ENCODE peak calls at places on chromosomes 7 and 10, in six cellular contexts. A is GM12878, E is A549, W is upper lobe of left lung, O is K562, C is HepG2. R is an unnamed sample.

GRCh38 chr10:51422311-51423120 is 276.9 kb downstream of the CSTF2T start:
- ATAC-seq in E (peak), O (no peak), A (peak), W (peak), C (peak), R (peak)

GRCh38 chr7:19772323-19772722 is 1.1 kb downstream of the TMEM196 start:
- ATAC-seq in W (peak), E (peak), O (no peak), C (no peak), A (no peak), R (no peak)

GRCh38 chr10:2925631-2926030 is 141.7 kb upstream of the PFKP start:
- ATAC-seq in E (no peak), W (peak), O (no peak), C (no peak), A (no peak), R (peak)

GRCh38 chr10:124075116-124075955 is 18.1 kb downstream of the CHST15 start:
- ATAC-seq in W (no peak), C (no peak), A (no peak), E (no peak), O (no peak), R (no peak)

GRCh38 chr7:75072978-75073282 is 672 bp downstream of the RCC1L start:
- ATAC-seq in O (peak), W (peak), A (no peak), E (peak), C (peak), R (no peak)

GRCh38 chr10:75186310-75186709 is 24.3 kb upstream of the VDAC2 start:
- ATAC-seq in E (no peak), W (no peak), A (no peak), C (no peak), O (no peak), R (no peak)

GRCh38 chr10:27225642-27226257 is 14.8 kb downstream of the ACBD5 start:
- ATAC-seq in C (no peak), E (no peak), O (no peak), W (no peak), A (peak), R (no peak)

GRCh38 chr7:87218941-87219544 is 489 bp downstream of the TMEM243 start:
- ATAC-seq in E (peak), A (peak), O (peak), W (peak), C (peak), R (peak)

GRCh38 chr10:69479241-69479730 is 28.0 kb downstream of the TSPAN15 start:
- ATAC-seq in C (no peak), O (no peak), W (no peak), E (no peak), A (no peak), R (peak)

GRCh38 chr7:82678259-82678658 is 234.7 kb upstream of the CACNA2D1 start:
- ATAC-seq in E (no peak), C (no peak), A (no peak), O (no peak), W (no peak), R (no peak)

GRCh38 chr7:43873300-43873699 is 4.0 kb upstream of the MRPS24 start:
- ATAC-seq in A (no peak), W (peak), C (no peak), O (peak), E (no peak), R (peak)

GRCh38 chr7:90271753-90272152 is 26.8 kb downstream of the CFAP69 start:
- ATAC-seq in E (no peak), O (no peak), C (no peak), A (no peak), W (peak), R (peak)

GRCh38 chr7:17599733-17600685 is 301.6 kb downstream of the AHR start:
- ATAC-seq in E (peak), C (peak), W (peak), O (no peak), A (no peak), R (no peak)

GRCh38 chr7:1121886-1122831 is 34.2 kb downstream of the GPER1 start:
- ATAC-seq in O (no peak), E (peak), C (no peak), W (no peak), A (no peak), R (no peak)

GRCh38 chr7:128848289-128849155 is 14.1 kb upstream of the ATP6V1F start:
- ATAC-seq in O (no peak), A (no peak), W (no peak), E (no peak), C (no peak), R (no peak)

GRCh38 chr7:152661479-152661878 is 14.5 kb downstream of the XRCC2 start:
- ATAC-seq in E (no peak), C (no peak), W (no peak), A (no peak), O (peak), R (no peak)

GRCh38 chr10:117137031-117137910 is 799 bp downstream of the VAX1 start:
- ATAC-seq in C (peak), E (peak), A (no peak), O (peak), W (peak), R (no peak)

GRCh38 chr10:117139581-117140524 is 1.8 kb upstream of the VAX1 start:
- ATAC-seq in E (no peak), A (no peak), W (no peak), O (no peak), C (no peak), R (no peak)

GRCh38 chr10:117138838-117139580 is 939 bp upstream of the VAX1 start:
- ATAC-seq in E (no peak), O (no peak), W (no peak), A (no peak), C (peak), R (no peak)

GRCh38 chr10:117136391-117136975 is 1.6 kb downstream of the VAX1 start:
- ATAC-seq in E (no peak), C (no peak), O (no peak), A (no peak), W (no peak), R (no peak)

DNA sequence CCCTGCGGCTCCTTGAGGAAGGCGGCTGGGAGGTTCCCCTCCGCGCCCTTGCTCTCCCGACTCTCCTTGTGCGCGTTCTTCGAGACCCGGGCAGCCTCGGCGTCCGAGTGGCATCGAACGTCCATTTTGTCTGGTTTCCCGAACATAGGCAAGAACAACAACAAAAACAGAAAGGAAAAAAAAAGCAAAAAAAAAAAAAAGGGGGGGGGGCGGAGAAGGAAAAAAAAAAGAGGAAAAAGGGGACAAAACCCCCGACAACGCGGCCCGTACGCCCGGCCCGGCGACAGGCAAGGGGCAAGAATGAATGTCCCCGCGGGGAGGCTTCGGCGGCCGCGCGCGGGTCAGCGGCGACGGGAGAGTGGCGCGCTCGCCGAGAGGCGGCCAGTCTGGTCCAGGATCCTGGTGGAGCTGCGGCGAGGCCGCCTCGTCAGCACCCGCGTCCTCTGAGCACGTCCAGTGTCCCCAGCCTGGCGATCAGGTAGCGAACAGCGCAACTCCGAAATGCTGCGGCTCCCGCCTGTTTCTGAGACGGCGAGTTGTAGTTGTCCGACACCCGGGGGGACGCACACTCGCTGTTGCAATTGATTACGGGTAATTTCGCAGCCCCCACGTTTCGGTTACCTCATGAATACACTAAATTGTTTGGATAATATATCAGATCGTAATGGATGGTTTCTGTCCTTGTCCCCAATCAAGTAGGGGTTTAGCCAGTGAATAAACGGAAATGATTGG is at the start of gene VAX1:
- ATAC-seq in W (peak), O (no peak), A (no peak), E (peak), C (no peak), R (no peak)
- H3K4me3 ChIP-seq in W (no peak), O (no peak), A (no peak), E (peak), C (peak), R (peak)

GRCh38 chr7:101952355-101953247 is 135.2 kb downstream of the CUX1 start:
- ATAC-seq in W (peak), E (no peak), O (no peak), A (no peak), C (no peak), R (peak)
- TF ChIP-seq EP300 in W (no peak), E (no peak), O (peak), A (no peak), C (no peak), R (no peak)

GRCh38 chr10:94362360-94363250 is at the start of gene NOC3L:
- ATAC-seq in A (peak), E (peak), C (peak), W (peak), O (peak), R (peak)
- TF ChIP-seq POLR2A in A (peak), E (peak), C (peak), W (no peak), O (peak), R (peak)

GRCh38 chr7:5362466-5362865 is 61.2 kb downstream of the TNRC18 start:
- ATAC-seq in C (no peak), A (no peak), W (no peak), E (no peak), O (no peak), R (no peak)
- H3K4me3 ChIP-seq in C (no peak), A (no peak), W (no peak), E (no peak), O (no peak), R (no peak)

GRCh38 chr7:67738958-67739357 is 742.3 kb downstream of the TYW1 start:
- ATAC-seq in O (no peak), E (peak), C (no peak), A (no peak), W (peak), R (peak)
- TF ChIP-seq EP300 in O (no peak), E (no peak), C (no peak), A (no peak), W (peak), R (no peak)

GRCh38 chr10:43361532-43362190 is 9.8 kb upstream of the FXYD4 start:
- ATAC-seq in W (no peak), E (no peak), A (peak), O (no peak), C (no peak), R (no peak)

GRCh38 chr10:43360086-43360485 is 11.3 kb upstream of the FXYD4 start:
- ATAC-seq in E (no peak), W (no peak), O (no peak), C (no peak), A (no peak), R (no peak)

GRCh38 chr10:43362191-43362839 is 9.1 kb upstream of the FXYD4 start:
- ATAC-seq in W (peak), A (peak), E (peak), O (no peak), C (no peak), R (peak)
- TF ChIP-seq POLR2A in W (no peak), A (peak), E (peak), O (no peak), C (no peak), R (no peak)

DNA sequence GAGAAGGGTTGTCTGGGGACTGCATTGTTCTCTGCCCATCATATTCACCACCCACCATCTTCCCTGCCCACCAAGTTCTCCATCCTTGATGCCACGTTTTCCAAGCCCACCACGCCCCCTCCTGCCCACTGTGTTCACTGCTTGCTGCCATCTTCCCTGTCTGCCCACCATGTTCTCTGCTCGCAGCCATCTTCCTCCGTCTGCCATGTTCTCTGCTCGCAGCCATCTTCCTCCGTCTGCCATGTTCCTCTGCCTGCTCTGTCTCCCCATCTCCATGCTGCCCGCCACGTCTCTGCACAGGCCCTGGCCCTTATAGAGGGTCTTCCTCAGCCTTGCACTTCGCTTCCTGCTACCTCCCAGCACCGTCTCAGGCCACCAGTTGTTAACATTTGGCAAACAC is 30.0 kb upstream of the ZNF32 start:
- ATAC-seq in E (no peak), A (no peak), C (no peak), O (no peak), W (no peak), R (no peak)
- H3K4me3 ChIP-seq in E (no peak), A (no peak), C (no peak), O (no peak), W (no peak), R (no peak)

GRCh38 chr10:83819609-83820008 is 319.7 kb upstream of the GHITM start:
- ATAC-seq in C (no peak), O (no peak), W (no peak), A (no peak), E (no peak), R (no peak)
- TF ChIP-seq EP300 in C (no peak), O (no peak), W (no peak), A (no peak), E (no peak), R (no peak)

R was measured in gastroesophageal sphincter.